ENCODE peak calls at places on chromosomes 11 and 22, in five cellular contexts. M, F, U, B and Q are unnamed samples.

GRCh38 chr11:86593833-86594232 is 78.6 kb downstream of the ME3 start:
- DNase-seq in U (no peak), F (no peak), M (no peak), B (no peak), Q (no peak)

GRCh38 chr22:31605851-31606585 is 56.0 kb downstream of the PISD start:
- DNase-seq in M (no peak), U (no peak), B (no peak), F (no peak), Q (no peak)

GRCh38 chr22:22371031-22371541 is 126.5 kb downstream of the VPREB1 start:
- DNase-seq in B (peak), F (no peak), M (no peak), U (no peak), Q (no peak)

GRCh38 chr11:17991799-17992433 is 20.9 kb downstream of the SERGEF start:
- DNase-seq in F (no peak), M (no peak), B (peak), U (peak), Q (peak)

GRCh38 chr11:79232346-79232745 is 208.5 kb downstream of the TENM4 start:
- DNase-seq in M (no peak), B (no peak), U (no peak), F (no peak), Q (no peak)

GRCh38 chr11:128156486-128156885 is 430.9 kb downstream of the ETS1 start:
- DNase-seq in U (no peak), F (no peak), B (no peak), M (no peak), Q (no peak)

GRCh38 chr11:59135648-59136461 is 6.8 kb upstream of the FAM111A start:
- DNase-seq in F (peak), U (peak), B (peak), M (peak), Q (peak)

GRCh38 chr22:23984430-23984829 is 4.5 kb downstream of the GSTT2 start:
- DNase-seq in F (no peak), M (no peak), B (no peak), U (no peak), Q (no peak)

GRCh38 chr22:27632451-27633295 is 168.9 kb downstream of the MN1 start:
- DNase-seq in B (peak), F (no peak), U (no peak), M (no peak), Q (no peak)

GRCh38 chr22:43944670-43945430 is 10.4 kb upstream of the SAMM50 start:
- DNase-seq in B (no peak), U (no peak), M (no peak), F (no peak), Q (no peak)

GRCh38 chr11:47980907-47981621 is 705 bp downstream of the PTPRJ start:
- DNase-seq in M (no peak), F (no peak), B (no peak), U (peak), Q (peak)

GRCh38 chr11:18312012-18312411 is 9.9 kb downstream of the HPS5 start:
- DNase-seq in M (no peak), F (no peak), U (no peak), B (no peak), Q (no peak)

GRCh38 chr11:72308226-72309073 is 64.5 kb upstream of the PHOX2A start:
- DNase-seq in F (no peak), U (no peak), B (peak), M (no peak), Q (peak)

GRCh38 chr11:17460406-17460805 is 16.2 kb downstream of the ABCC8 start:
- DNase-seq in B (no peak), F (no peak), U (no peak), M (no peak), Q (no peak)

GRCh38 chr11:26584818-26585217 is 12.8 kb upstream of the MUC15 start:
- DNase-seq in U (no peak), B (no peak), F (no peak), M (no peak), Q (no peak)

GRCh38 chr22:30575011-30575671 is 676 bp upstream of the GAL3ST1 start:
- DNase-seq in B (no peak), M (no peak), F (no peak), U (no peak), Q (no peak)

GRCh38 chr11:100240051-100240450 is 447.0 kb upstream of the ARHGAP42 start:
- DNase-seq in M (no peak), F (no peak), U (no peak), B (no peak), Q (no peak)

GRCh38 chr11:85096939-85097338 is 530.2 kb downstream of the DLG2 start:
- DNase-seq in B (no peak), F (no peak), M (no peak), U (no peak), Q (no peak)

GRCh38 chr22:20248461-20248959 is 19.6 kb downstream of the RTN4R start:
- DNase-seq in M (no peak), U (no peak), B (no peak), F (no peak), Q (no peak)

GRCh38 chr11:117875397-117876048 is 935 bp downstream of the FXYD6 start:
- DNase-seq in B (no peak), F (no peak), U (no peak), M (no peak), Q (no peak)

GRCh38 chr11:11691296-11692141 is 69.7 kb upstream of the GALNT18 start:
- DNase-seq in U (no peak), M (no peak), B (no peak), F (peak), Q (no peak)

GRCh38 chr11:12235080-12235479 is 124.7 kb downstream of the MICAL2 start:
- DNase-seq in B (no peak), U (no peak), F (no peak), M (no peak), Q (no peak)

GRCh38 chr11:130070109-130070828 is 575 bp downstream of the APLP2 start:
- DNase-seq in U (peak), M (no peak), B (peak), F (no peak), Q (peak)

GRCh38 chr11:130070829-130071205 is 1.1 kb downstream of the APLP2 start:
- DNase-seq in M (no peak), B (peak), U (no peak), F (no peak), Q (no peak)

GRCh38 chr11:130069684-130070108 is at the start of gene APLP2:
- DNase-seq in B (peak), F (peak), M (peak), U (peak), Q (peak)

GRCh38 chr11:130068546-130068985 is 1.1 kb upstream of the APLP2 start:
- DNase-seq in M (no peak), F (no peak), B (no peak), U (no peak), Q (no peak)

GRCh38 chr11:130068986-130069683 is 559 bp upstream of the APLP2 start:
- DNase-seq in F (no peak), U (no peak), M (no peak), B (no peak), Q (peak)
- TF ChIP-seq POLR2A in F (no peak), U (no peak), M (no peak), B (no peak), Q (no peak)

GRCh38 chr11:64183890-64184289 is 2.1 kb upstream of the STIP1 start:
- DNase-seq in F (no peak), M (no peak), U (no peak), B (no peak), Q (no peak)

GRCh38 chr11:64185323-64186204 is at the start of gene STIP1:
- DNase-seq in B (peak), F (peak), M (peak), U (peak), Q (peak)

GRCh38 chr11:64181506-64182411 is 4.2 kb upstream of the STIP1 start:
- DNase-seq in U (peak), F (peak), M (no peak), B (peak), Q (peak)

GRCh38 chr11:64180871-64181270 is 5.1 kb upstream of the STIP1 start:
- DNase-seq in F (no peak), U (no peak), M (no peak), B (no peak), Q (no peak)

GRCh38 chr11:64186205-64187165 is 514 bp downstream of the STIP1 start:
- DNase-seq in M (no peak), U (no peak), B (peak), F (no peak), Q (no peak)
- TF ChIP-seq POLR2AphosphoS5 in M (no peak), U (no peak), B (peak), F (peak), Q (no peak)

DNA sequence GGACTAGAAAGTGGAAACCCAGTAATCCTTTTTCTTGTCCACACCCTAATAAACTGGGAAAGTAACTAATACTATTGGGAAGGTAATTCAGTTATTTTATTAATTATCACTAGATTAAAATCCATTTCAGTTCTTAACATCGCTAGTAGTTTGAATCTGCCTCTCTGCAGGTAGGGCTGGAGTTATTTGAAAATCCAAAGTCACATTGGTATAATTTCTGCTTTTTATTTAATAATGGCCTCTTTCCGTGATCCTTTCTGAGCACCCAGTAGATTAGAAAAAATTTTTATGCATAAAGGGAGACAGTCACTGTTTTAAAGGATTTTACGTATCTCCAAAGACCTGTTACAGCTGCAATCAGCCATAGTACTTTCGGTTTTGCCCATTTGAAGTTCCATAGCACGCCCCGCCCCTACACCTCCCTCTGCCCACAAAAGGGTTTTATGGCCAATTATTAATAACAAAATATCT is 605 bp upstream of the COPB1 start:
- DNase-seq in B (peak), M (peak), F (no peak), U (peak), Q (no peak)
- TF ChIP-seq TAF1 in B (no peak), M (no peak), F (no peak), U (no peak), Q (no peak)

GRCh38 chr11:61972112-61972795 is 4.8 kb upstream of the FTH1 start:
- DNase-seq in U (no peak), M (no peak), B (no peak), F (no peak), Q (no peak)
- TF ChIP-seq POLR2A in U (no peak), M (no peak), B (no peak), F (no peak), Q (no peak)

GRCh38 chr22:45738206-45738605 is 66.6 kb downstream of the ATXN10 start:
- DNase-seq in M (no peak), B (no peak), F (no peak), U (no peak), Q (no peak)

GRCh38 chr22:45744442-45744841 is 72.8 kb downstream of the ATXN10 start:
- DNase-seq in M (no peak), U (no peak), F (no peak), B (no peak), Q (no peak)

GRCh38 chr22:45740236-45740635 is 68.6 kb downstream of the ATXN10 start:
- DNase-seq in M (no peak), F (no peak), B (no peak), U (no peak), Q (no peak)

GRCh38 chr22:45743687-45744086 is 72.1 kb downstream of the ATXN10 start:
- DNase-seq in B (no peak), F (no peak), M (no peak), U (no peak), Q (no peak)

DNA sequence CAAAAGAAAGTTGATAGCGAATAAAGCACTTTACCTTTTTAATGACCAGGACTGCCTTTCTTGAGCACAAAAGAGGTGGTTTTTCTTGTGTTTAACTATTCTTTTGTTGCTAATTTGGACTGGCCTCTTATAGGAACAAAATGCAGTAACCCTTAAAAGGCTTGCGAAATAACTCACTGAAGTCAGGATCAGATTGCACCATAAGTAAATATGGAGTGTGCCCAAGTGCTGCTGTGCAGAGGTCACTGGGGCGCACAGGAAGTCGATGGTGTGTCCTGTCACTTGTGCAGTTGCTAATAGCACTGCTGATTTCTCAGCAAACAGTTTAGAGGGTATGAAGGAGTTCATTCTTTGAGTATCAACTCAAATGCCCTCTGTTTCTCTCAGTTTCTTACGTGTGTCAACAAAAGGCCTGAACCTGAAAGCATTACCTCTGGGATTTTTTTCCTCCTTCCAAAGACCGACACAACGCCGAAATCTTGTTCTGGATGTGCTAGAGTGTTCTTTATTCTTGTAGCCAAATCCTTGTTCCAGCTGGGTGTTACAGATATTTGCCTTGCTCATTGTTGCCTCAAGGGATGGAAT is 71.3 kb downstream of the ATXN10 start:
- DNase-seq in U (no peak), F (no peak), B (peak), M (no peak), Q (no peak)
- TF ChIP-seq POLR2AphosphoS5 in U (no peak), F (no peak), B (no peak), M (no peak), Q (no peak)

DNA sequence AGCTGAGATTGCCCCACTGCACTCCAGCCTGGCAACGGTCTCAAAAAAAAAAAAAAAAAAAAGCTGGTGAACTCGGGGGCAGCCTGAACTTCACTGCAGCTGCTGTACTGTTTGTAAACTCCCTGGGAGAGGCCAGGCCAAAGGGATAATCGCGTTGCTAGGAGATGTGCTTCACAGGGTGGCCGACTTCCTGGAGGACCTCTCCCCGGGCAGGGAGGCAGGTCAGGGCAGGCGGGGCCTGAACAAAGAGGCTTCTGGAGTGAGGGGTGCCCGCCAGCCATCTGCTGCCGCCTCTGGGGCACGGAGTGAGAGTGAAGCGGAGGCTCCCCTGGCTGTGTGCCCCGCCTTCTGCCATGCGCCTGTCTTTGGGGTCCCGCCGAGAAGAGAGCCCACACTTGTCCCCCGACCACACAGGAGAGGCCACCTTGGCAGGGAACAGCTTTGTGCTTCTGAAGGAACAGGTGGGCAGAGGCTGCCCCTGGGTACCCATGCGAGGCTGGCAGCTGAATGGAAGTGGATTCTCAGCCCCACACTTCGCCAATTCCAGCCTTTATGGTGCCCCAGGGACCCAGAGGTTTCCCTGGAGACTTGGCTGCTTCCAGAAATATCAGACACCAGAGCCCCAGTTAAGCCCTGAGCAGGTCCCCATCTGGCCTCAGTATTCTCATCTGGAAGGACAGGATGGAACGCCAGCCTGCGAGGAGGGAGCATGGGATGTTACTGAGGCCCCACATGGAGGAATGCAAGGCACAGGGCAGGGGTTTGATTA is 29.6 kb downstream of the TMEM184B start:
- DNase-seq in M (no peak), F (no peak), U (no peak), B (no peak), Q (no peak)
- TF ChIP-seq TAF1 in M (no peak), F (no peak), U (no peak), B (no peak), Q (no peak)